ENCODE peak calls at places on chromosomes 7 and 10, in five cellular contexts. R, C, Z, Q and V are unnamed samples.

GRCh38 chr7:153887756-153888591 is 164.2 kb upstream of the DPP6 start:
- DNase-seq in Z (no peak), C (no peak), R (no peak), Q (peak; percentile 8), V (no peak)

GRCh38 chr7:117896339-117896738 is 23.1 kb upstream of the CTTNBP2 start:
- DNase-seq in R (no peak), Q (no peak), C (no peak), Z (no peak), V (no peak)

GRCh38 chr10:103859161-103860141 is 4.1 kb upstream of the SH3PXD2A start:
- DNase-seq in Q (peak; percentile 80), R (no peak), Z (peak; percentile 67), C (no peak), V (no peak)

GRCh38 chr7:388461-388960 is 98.5 kb downstream of the FOXL3 start:
- DNase-seq in Q (no peak), Z (peak; percentile 22), R (no peak), C (no peak), V (no peak)

GRCh38 chr10:61285749-61286148 is 167.4 kb downstream of the TMEM26 start:
- DNase-seq in R (no peak), C (no peak), Z (no peak), Q (no peak), V (peak; percentile 64)

GRCh38 chr10:118564652-118565051 is 30.8 kb downstream of the PRLHR start:
- DNase-seq in C (peak; percentile 40), Q (peak; percentile 35), Z (no peak), R (no peak), V (no peak)

GRCh38 chr10:133327651-133328357 is 8.9 kb downstream of the CALY start:
- DNase-seq in Q (no peak), C (no peak), Z (no peak), R (no peak), V (no peak)

GRCh38 chr10:71838264-71839211 is 12.5 kb downstream of the PSAP start:
- DNase-seq in Q (no peak), Z (no peak), C (no peak), R (no peak), V (peak; percentile 49)

GRCh38 chr7:131057015-131057518 is 270.6 kb upstream of the MKLN1 start:
- DNase-seq in Z (no peak), Q (no peak), R (no peak), C (no peak), V (no peak)

GRCh38 chr10:127888526-127889312 is 4.0 kb downstream of the CLRN3 start:
- DNase-seq in Z (no peak), Q (no peak), C (no peak), R (no peak), V (no peak)

GRCh38 chr7:141071260-141071854 is 2.5 kb upstream of the TMEM178B start:
- DNase-seq in R (no peak), C (no peak), Z (no peak), Q (peak; percentile 59), V (no peak)

GRCh38 chr10:99660662-99661369 is 1.5 kb downstream of the ENTPD7 start:
- DNase-seq in C (no peak), Z (no peak), Q (no peak), R (no peak), V (no peak)

GRCh38 chr7:101833799-101834198 is 16.4 kb downstream of the CUX1 start:
- DNase-seq in Z (no peak), Q (no peak), C (no peak), R (no peak), V (no peak)

GRCh38 chr7:3092468-3092867 is 48.8 kb upstream of the CARD11 start:
- DNase-seq in Q (no peak), Z (no peak), R (no peak), C (peak; percentile 60), V (no peak)

GRCh38 chr7:5218564-5219360 is 28.7 kb downstream of the WIPI2 start:
- DNase-seq in R (no peak), Z (no peak), C (no peak), Q (no peak), V (no peak)

GRCh38 chr10:88754272-88754671 is 5.5 kb upstream of the LIPN start:
- DNase-seq in C (no peak), Z (no peak), R (no peak), Q (no peak), V (peak; percentile 59)

GRCh38 chr10:60235001-60235400 is 154.7 kb downstream of the ANK3 start:
- DNase-seq in R (no peak), Q (no peak), C (no peak), Z (no peak), V (peak; percentile 15)

GRCh38 chr7:26686448-26686981 is 177.9 kb downstream of the SKAP2 start:
- DNase-seq in Q (peak; percentile 52), R (no peak), C (no peak), Z (no peak), V (peak; percentile 27)

GRCh38 chr7:121266307-121266894 is 62.4 kb upstream of the WNT16 start:
- DNase-seq in C (no peak), Q (no peak), Z (no peak), R (no peak), V (no peak)

GRCh38 chr7:36723951-36724664 is at the start of gene AOAH:
- DNase-seq in Z (peak; percentile 64), R (no peak), C (peak; percentile 73), Q (no peak), V (no peak)

GRCh38 chr10:107341281-107341680 is 176.8 kb upstream of the SORCS1 start:
- DNase-seq in Q (no peak), Z (no peak), R (no peak), C (no peak), V (no peak)

GRCh38 chr7:80453699-80454340 is 58.0 kb downstream of the GNAT3 start:
- DNase-seq in R (no peak), Z (no peak), C (no peak), Q (peak; percentile 20), V (no peak)

GRCh38 chr10:104142081-104142480 is 20.1 kb downstream of the SFR1 start:
- DNase-seq in R (no peak), C (no peak), Z (no peak), Q (no peak), V (no peak)

GRCh38 chr10:133474833-133475734 is 21.3 kb downstream of the SCART1 start:
- DNase-seq in Q (no peak), Z (no peak), C (peak; percentile 40), R (no peak), V (no peak)

GRCh38 chr10:34850036-34850435 is 34.9 kb upstream of the PARD3 start:
- DNase-seq in R (no peak), C (no peak), Z (no peak), Q (no peak), V (no peak)

GRCh38 chr10:71608863-71609768 is 110.5 kb downstream of the C10orf105 start:
- DNase-seq in C (peak; percentile 81), Q (peak; percentile 89), R (peak; percentile 38), Z (peak; percentile 80), V (peak; percentile 49)

GRCh38 chr10:70541738-70542564 is 60.6 kb downstream of the PRF1 start:
- DNase-seq in C (no peak), Q (no peak), Z (no peak), R (no peak), V (no peak)

GRCh38 chr7:32479574-32480200 is 10.5 kb downstream of the LSM5 start:
- DNase-seq in Q (peak; percentile 56), R (no peak), C (no peak), Z (no peak), V (no peak)

GRCh38 chr7:128895320-128895719 is 15.2 kb downstream of the KCP start:
- DNase-seq in Z (no peak), R (no peak), Q (no peak), C (no peak), V (no peak)

GRCh38 chr10:43461950-43462349 is 25.0 kb downstream of the ZNF487 start:
- DNase-seq in R (no peak), C (no peak), Z (no peak), Q (peak; percentile 81), V (no peak)

GRCh38 chr7:111834367-111834766 is 272.1 kb upstream of the IMMP2L start:
- DNase-seq in C (no peak), Q (no peak), Z (no peak), R (no peak), V (no peak)

GRCh38 chr10:15251791-15252380 is 83.4 kb upstream of the NMT2 start:
- DNase-seq in C (no peak), Q (no peak), Z (no peak), R (no peak), V (no peak)

GRCh38 chr10:99412100-99412499 is 18.3 kb downstream of the GOT1 start:
- DNase-seq in R (no peak), C (no peak), Q (no peak), Z (no peak), V (no peak)

GRCh38 chr7:6505685-6506559 is 45.3 kb downstream of the GRID2IP start:
- DNase-seq in R (no peak), Z (no peak), Q (no peak), C (no peak), V (peak; percentile 26)

GRCh38 chr7:6500691-6501090 is 50.6 kb downstream of the GRID2IP start:
- DNase-seq in R (no peak), Q (no peak), C (no peak), Z (no peak), V (no peak)

GRCh38 chr7:6497994-6498393 is 50.2 kb upstream of the DAGLB start:
- DNase-seq in R (no peak), Z (no peak), Q (no peak), C (no peak), V (no peak)

GRCh38 chr7:6501586-6502564 is 49.4 kb downstream of the GRID2IP start:
- DNase-seq in R (no peak), Q (no peak), Z (no peak), C (no peak), V (no peak)

DNA sequence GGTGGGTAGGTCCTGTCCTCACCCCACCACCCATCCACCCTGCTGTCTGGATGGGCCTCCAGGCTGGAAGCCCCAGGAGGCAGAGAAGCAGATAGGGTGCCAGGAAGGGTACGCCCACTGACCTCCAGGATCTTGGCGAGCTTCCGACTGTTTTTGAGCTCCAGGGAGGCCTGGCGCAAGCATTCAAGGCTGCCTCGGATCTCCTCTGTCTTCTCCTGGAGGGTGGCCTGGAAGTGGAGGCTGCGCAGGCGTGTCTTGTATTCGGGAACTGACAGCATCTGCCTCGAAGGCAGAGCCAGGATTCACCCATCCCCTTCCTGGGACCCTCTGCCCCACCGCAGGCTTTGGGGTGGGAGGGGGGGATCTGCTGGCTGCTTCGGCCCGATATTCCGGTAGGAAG is 48.4 kb downstream of the GRID2IP start:
- DNase-seq in Q (no peak), C (no peak), R (no peak), Z (no peak), V (no peak)
- H3K4me3 ChIP-seq in Q (peak overlapping the region; percentile 57), C (peak overlapping the region; percentile 75), R (peak overlapping the region; percentile 84), Z (peak overlapping the region; percentile 72), V (no peak overlapping the region)

GRCh38 chr7:56110611-56111010 is 4.3 kb upstream of the CHCHD2 start:
- DNase-seq in Z (no peak), Q (no peak), C (no peak), R (no peak), V (no peak)

GRCh38 chr7:56121440-56121839 is 5.2 kb upstream of the NUPR2 start:
- DNase-seq in R (no peak), C (no peak), Q (no peak), Z (no peak), V (no peak)

GRCh38 chr7:56115852-56116538 is at the start of gene NUPR2:
- DNase-seq in Q (no peak), C (no peak), R (no peak), Z (peak; percentile 45), V (no peak)
- H3K9me3 ChIP-seq in Q (peaks cover 3% of the 10 kb centered on the region), C (no peaks in the 10 kb centered on the region), R (no peaks in the 10 kb centered on the region), Z (no peaks in the 10 kb centered on the region), V (no peaks in the 10 kb centered on the region)

GRCh38 chr7:142914121-142914520 is 19.4 kb downstream of the TRPV5 start:
- DNase-seq in R (no peak), Z (no peak), Q (no peak), C (no peak), V (no peak)
- H3K27me3 ChIP-seq in R (no peaks in the 10 kb centered on the region), Z (no peaks in the 10 kb centered on the region), Q (no peaks in the 10 kb centered on the region), C (no peaks in the 10 kb centered on the region), V (no peaks in the 10 kb centered on the region)

GRCh38 chr10:126041804-126042231 is 145.5 kb downstream of the FANK1 start:
- DNase-seq in Q (no peak), C (peak; percentile 96), Z (peak; percentile 41), R (peak; percentile 75), V (no peak)
- H3K4me3 ChIP-seq in Q (no peak overlapping the region), C (no peak overlapping the region), Z (no peak overlapping the region), R (peak overlapping the region; percentile 51), V (no peak overlapping the region)